ENCODE peak calls at places on chromosomes 4 and X, in ten cellular contexts. T is mesothelial cell of epicardium; F is foreskin fibroblast; A is mammary epithelial cell; Z is activated CD8-positive, alpha-beta T cell treated with anti-CD3 and anti-CD28 coated beads for 36 hours; W is colonic mucosa; P is progenitor cell of endocrine pancreas; X is dorsolateral prefrontal cortex; V is GM06990; H is A549. O is an unnamed sample.

GRCh38 chr4:69951602-69952001 is 13.9 kb downstream of the CSN2 start:
- DNase-seq in T (no peak), F (no peak), A (no peak), Z (no peak), W (no peak), P (no peak), X (no peak), V (no peak), H (no peak), O (no peak)

GRCh38 chrX:3516051-3516541 is 169.6 kb upstream of the MXRA5 start:
- DNase-seq in T (no peak), F (peak; percentile 28), A (peak; percentile 46), Z (no peak), W (no peak), P (no peak), X (no peak), V (no peak), H (no peak), O (no peak)

GRCh38 chrX:135086197-135086854 is 34.0 kb downstream of the ETDB start:
- DNase-seq in T (no peak), F (peak; percentile 32), A (peak; percentile 68), Z (peak; percentile 48), W (peak; percentile 37), P (no peak), X (no peak), V (no peak), H (peak; percentile 66), O (no peak)

GRCh38 chrX:11209798-11210197 is 83.4 kb upstream of the AMELX start:
- DNase-seq in T (no peak), F (no peak), A (no peak), Z (no peak), W (no peak), P (no peak), X (no peak), V (no peak), H (no peak), O (no peak)

GRCh38 chr4:152938237-152938969 is 2.3 kb downstream of the FHDC1 start:
- DNase-seq in T (no peak), F (no peak), A (peak; percentile 16), Z (no peak), W (peak; percentile 53), P (no peak), X (no peak), V (no peak), H (no peak), O (no peak)

GRCh38 chr4:104394409-104394813 is 100.3 kb downstream of the CXXC4 start:
- DNase-seq in T (no peak), F (no peak), A (no peak), Z (no peak), W (no peak), P (no peak), X (peak; percentile 56), V (no peak), H (no peak), O (no peak)

GRCh38 chrX:134315893-134316292 is 78.9 kb downstream of the CCDC160 start:
- DNase-seq in T (no peak), F (no peak), A (peak; percentile 15), Z (no peak), W (peak; percentile 24), P (no peak), X (no peak), V (no peak), H (no peak), O (no peak)

GRCh38 chrX:70041993-70042392 is 7.7 kb downstream of the AWAT2 start:
- DNase-seq in T (no peak), F (no peak), A (no peak), Z (no peak), W (no peak), P (no peak), X (no peak), V (no peak), H (no peak), O (no peak)

GRCh38 chr4:2482693-2483092 is 13.8 kb downstream of the RNF4 start:
- DNase-seq in T (no peak), F (peak; percentile 47), A (no peak), Z (peak; percentile 34), W (peak; percentile 45), P (no peak), X (no peak), V (peak; percentile 66), H (no peak), O (no peak)

GRCh38 chr4:113423631-113424030 is 337.9 kb downstream of the CAMK2D start:
- DNase-seq in T (no peak), F (no peak), A (no peak), Z (no peak), W (no peak), P (no peak), X (no peak), V (no peak), H (no peak), O (no peak)

GRCh38 chrX:100424012-100424411 is 13.9 kb upstream of the PCDH19 start:
- DNase-seq in T (no peak), F (no peak), A (no peak), Z (no peak), W (no peak), P (no peak), X (no peak), V (no peak), H (no peak), O (no peak)

GRCh38 chrX:24019448-24019847 is 7.5 kb downstream of the KLHL15 start:
- DNase-seq in T (no peak), F (no peak), A (no peak), Z (peak; percentile 7), W (no peak), P (no peak), X (no peak), V (no peak), H (no peak), O (no peak)

GRCh38 chr4:84955168-84955567 is 11.3 kb downstream of the WDFY3 start:
- DNase-seq in T (no peak), F (no peak), A (peak; percentile 28), Z (no peak), W (no peak), P (no peak), X (no peak), V (no peak), H (no peak), O (no peak)

GRCh38 chrX:79325263-79325958 is 41.7 kb downstream of the ITM2A start:
- DNase-seq in T (no peak), F (no peak), A (no peak), Z (peak; percentile 15), W (no peak), P (no peak), X (no peak), V (no peak), H (no peak), O (no peak)

DNA sequence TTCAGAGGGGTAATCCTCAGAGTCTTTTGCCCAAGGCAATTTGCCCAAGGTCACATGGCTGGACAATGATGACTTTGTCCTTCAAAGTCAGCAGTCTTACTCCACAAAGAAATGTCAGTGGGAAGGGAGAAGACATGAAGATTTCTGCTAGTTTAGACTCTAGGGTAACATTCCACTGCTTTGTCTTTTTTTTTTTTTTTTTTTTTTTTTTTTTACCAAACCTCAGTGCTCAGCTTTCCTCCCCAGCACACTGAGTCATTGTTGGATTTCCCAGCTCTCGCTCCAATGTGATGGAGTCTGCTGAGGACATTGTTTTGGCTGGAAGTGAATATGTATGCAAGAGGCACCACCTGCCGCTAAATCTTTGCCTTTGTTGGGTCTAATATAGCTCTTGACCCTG is 7.2 kb upstream of the C1QTNF7 start:
- DNase-seq in T (no peak), F (peak; percentile 64), A (peak; percentile 48), Z (no peak), W (no peak), P (no peak), X (no peak), V (no peak), H (no peak), O (no peak)
- TF ChIP-seq CTCF in T (no peak), F (no peak), A (no peak), Z (no peak), W (no peak), P (no peak), X (no peak), V (no peak), H (no peak), O (no peak)

GRCh38 chr4:17124767-17125166 is 226.3 kb upstream of the LDB2 start:
- DNase-seq in T (no peak), F (no peak), A (no peak), Z (no peak), W (no peak), P (no peak), X (no peak), V (no peak), H (no peak), O (no peak)
- TF ChIP-seq CTCF in T (peak; percentile 56), F (peak; percentile 5), A (no peak), Z (no peak), W (no peak), P (peak; percentile 34), X (no peak), V (peak; percentile 18), H (no peak), O (no peak)

GRCh38 chr4:105495667-105496066 is 21.8 kb upstream of the PPA2 start:
- DNase-seq in T (no peak), F (no peak), A (peak; percentile 53), Z (no peak), W (no peak), P (no peak), X (no peak), V (no peak), H (no peak), O (no peak)

DNA sequence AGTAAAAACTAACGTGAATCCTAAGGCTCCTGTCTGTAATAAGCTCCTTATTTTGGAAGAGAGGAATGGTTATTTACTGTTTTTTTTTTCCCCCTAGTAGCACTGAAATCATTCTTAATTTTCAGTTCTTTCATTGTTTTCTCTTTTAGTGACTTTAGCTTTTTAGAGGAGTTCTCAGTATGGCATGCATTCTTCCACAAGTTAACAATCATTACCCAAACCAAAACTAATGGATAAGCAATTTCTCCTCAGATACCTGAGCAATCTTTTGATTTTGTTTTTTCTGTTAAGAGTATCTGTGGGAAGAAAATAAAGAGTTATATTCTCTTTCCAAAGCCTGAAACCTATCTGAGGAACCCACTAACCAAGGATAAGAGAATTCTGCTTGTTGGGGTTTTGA is 16.7 kb upstream of the PPA2 start:
- DNase-seq in T (no peak), F (no peak), A (no peak), Z (no peak), W (no peak), P (no peak), X (no peak), V (no peak), H (no peak), O (no peak)
- TF ChIP-seq CTCF in T (no peak), F (no peak), A (no peak), Z (no peak), W (no peak), P (no peak), X (no peak), V (no peak), H (no peak), O (no peak)

DNA sequence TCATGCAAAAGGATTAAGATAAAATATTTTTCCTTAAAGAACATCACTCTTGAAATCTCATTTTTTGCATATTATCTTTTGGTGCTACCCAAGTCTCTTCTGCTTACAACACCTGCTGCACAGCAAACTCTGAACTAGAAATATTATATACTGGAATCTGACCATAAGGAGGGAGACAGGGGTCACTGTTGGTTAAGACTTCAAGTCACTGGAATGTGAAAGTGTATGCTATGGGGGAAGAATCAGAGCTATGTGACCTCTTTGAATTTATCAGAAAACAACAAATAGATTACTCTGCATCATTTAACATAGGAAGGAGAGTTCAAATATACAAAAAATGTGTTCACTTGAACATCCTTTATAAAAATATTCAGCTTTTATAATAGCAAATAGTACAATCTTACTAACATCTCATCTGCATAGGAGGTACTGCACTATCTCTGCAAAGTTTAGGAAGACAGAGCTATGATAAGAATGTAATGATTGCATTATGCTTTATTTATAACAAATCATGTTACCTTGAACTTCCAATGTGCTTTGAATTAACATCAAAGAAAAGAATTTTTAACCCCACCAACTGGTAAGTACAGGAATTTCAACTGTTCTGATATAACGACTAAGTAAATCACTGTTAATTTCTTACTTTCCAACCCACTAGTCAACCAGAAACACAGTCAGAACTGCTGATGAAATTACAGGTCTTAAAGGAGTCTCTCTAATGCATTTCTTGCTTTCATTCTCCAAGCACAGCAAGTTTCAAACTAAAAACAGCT is 69.8 kb downstream of the ZNF827 start:
- DNase-seq in T (no peak), F (no peak), A (no peak), Z (no peak), W (no peak), P (no peak), X (no peak), V (peak; percentile 35), H (no peak), O (no peak)
- TF ChIP-seq CTCF in T (peak; percentile 34), F (peak; percentile 2), A (no peak), Z (no peak), W (no peak), P (no peak), X (peak; percentile 27), V (no peak), H (peak; percentile 7), O (no peak)